ENCODE peak calls at places on chromosome 10, in seven cellular contexts. L, J, D, U, O, I and B are unnamed samples. For H3K9me3, the result is how much of the 10 kb centered on the place peaks cover.

GRCh38 chr10:77800738-77801266 is 125.8 kb downstream of the DLG5 start:
- DNase-seq in L (peak), J (no peak), D (no peak), U (no peak), O (no peak), I (no peak), B (no peak)

GRCh38 chr10:17335065-17335464 is 107.0 kb downstream of the VIM start:
- DNase-seq in L (peak), J (no peak), D (no peak), U (no peak), O (no peak), I (no peak), B (no peak)

GRCh38 chr10:58438340-58438739 is 53.1 kb downstream of the TFAM start:
- DNase-seq in L (peak), J (no peak), D (no peak), U (no peak), O (no peak), I (no peak), B (no peak)

GRCh38 chr10:132626761-132627735 is 89.5 kb downstream of the INPP5A start:
- DNase-seq in L (no peak), J (no peak), D (no peak), U (no peak), O (no peak), I (no peak), B (no peak)

GRCh38 chr10:92291921-92292860 is 1.2 kb downstream of the MARCHF5 start:
- DNase-seq in L (peak), J (no peak), D (peak), U (peak), O (peak), I (no peak), B (peak)

GRCh38 chr10:110008518-110009339 is 945 bp downstream of the ADD3 start:
- DNase-seq in L (no peak), J (no peak), D (peak), U (peak), O (peak), I (peak), B (peak)

GRCh38 chr10:96863922-96864543 is 31.9 kb downstream of the LCOR start:
- DNase-seq in L (peak), J (no peak), D (no peak), U (peak), O (no peak), I (no peak), B (peak)

GRCh38 chr10:89633484-89633883 is 11.6 kb downstream of the PANK1 start:
- DNase-seq in L (peak), J (no peak), D (no peak), U (peak), O (no peak), I (no peak), B (no peak)

GRCh38 chr10:119268871-119269506 is 61.6 kb downstream of the GRK5 start:
- DNase-seq in L (peak), J (no peak), D (no peak), U (no peak), O (peak), I (peak), B (no peak)

GRCh38 chr10:45581497-45582385 is 90.8 kb downstream of the ZFAND4 start:
- DNase-seq in L (peak), J (no peak), D (no peak), U (no peak), O (no peak), I (no peak), B (no peak)

GRCh38 chr10:114083040-114083439 is 39.4 kb downstream of the ADRB1 start:
- DNase-seq in L (no peak), J (no peak), D (no peak), U (peak), O (no peak), I (no peak), B (no peak)

GRCh38 chr10:86047588-86047987 is 319.0 kb downstream of the GRID1 start:
- DNase-seq in L (no peak), J (no peak), D (no peak), U (no peak), O (no peak), I (no peak), B (no peak)

GRCh38 chr10:91103384-91104184 is 116.9 kb upstream of the PCGF5 start:
- DNase-seq in L (no peak), J (no peak), D (peak), U (no peak), O (no peak), I (no peak), B (no peak)

GRCh38 chr10:16559236-16559773 is 37.6 kb upstream of the C1QL3 start:
- DNase-seq in L (no peak), J (no peak), D (no peak), U (no peak), O (no peak), I (no peak), B (no peak)

GRCh38 chr10:122264442-122264841 is 6.7 kb upstream of the BTBD16 start:
- DNase-seq in L (peak), J (no peak), D (no peak), U (no peak), O (no peak), I (no peak), B (no peak)

GRCh38 chr10:115830260-115830970 is 442.6 kb downstream of the GFRA1 start:
- DNase-seq in L (peak), J (no peak), D (no peak), U (no peak), O (no peak), I (no peak), B (no peak)

GRCh38 chr10:29480281-29480954 is 154.4 kb downstream of the SVIL start:
- DNase-seq in L (no peak), J (no peak), D (peak), U (no peak), O (no peak), I (no peak), B (no peak)

GRCh38 chr10:98309366-98310355 is 41.7 kb upstream of the LOXL4 start:
- DNase-seq in L (peak), J (peak), D (peak), U (peak), O (peak), I (no peak), B (peak)

GRCh38 chr10:127020260-127020659 is 115.0 kb downstream of the DOCK1 start:
- DNase-seq in L (no peak), J (no peak), D (no peak), U (no peak), O (no peak), I (no peak), B (no peak)

GRCh38 chr10:17787087-17787942 is 21.8 kb upstream of the MRC1 start:
- DNase-seq in L (peak), J (peak), D (no peak), U (peak), O (no peak), I (no peak), B (peak)

GRCh38 chr10:4151466-4151865 is 366.5 kb upstream of the KLF6 start:
- DNase-seq in L (peak), J (no peak), D (no peak), U (no peak), O (no peak), I (no peak), B (no peak)

GRCh38 chr10:47058961-47059391 is 147.7 kb downstream of the PTPN20 start:
- DNase-seq in L (peak), J (no peak), D (no peak), U (no peak), O (no peak), I (no peak), B (no peak)

GRCh38 chr10:2798340-2798739 is 269.0 kb upstream of the PFKP start:
- DNase-seq in L (no peak), J (peak), D (no peak), U (no peak), O (no peak), I (no peak), B (no peak)

GRCh38 chr10:109592391-109592790 is 330.9 kb downstream of the XPNPEP1 start:
- DNase-seq in L (no peak), J (no peak), D (no peak), U (no peak), O (no peak), I (no peak), B (no peak)

GRCh38 chr10:80185522-80186299 is 19.6 kb downstream of the ANXA11 start:
- DNase-seq in L (no peak), J (no peak), D (no peak), U (no peak), O (no peak), I (no peak), B (no peak)

GRCh38 chr10:114576132-114576487 is 82.0 kb downstream of the ABLIM1 start:
- DNase-seq in L (no peak), J (no peak), D (no peak), U (no peak), O (no peak), I (no peak), B (no peak)

GRCh38 chr10:57218382-57218781 is 857.3 kb upstream of the ZWINT start:
- DNase-seq in L (no peak), J (no peak), D (no peak), U (no peak), O (no peak), I (no peak), B (no peak)

GRCh38 chr10:15027741-15028140 is 16.0 kb upstream of the OLAH start:
- DNase-seq in L (no peak), J (no peak), D (no peak), U (no peak), O (no peak), I (no peak), B (no peak)

GRCh38 chr10:109966961-109967738 is 40.6 kb upstream of the ADD3 start:
- DNase-seq in L (peak), J (no peak), D (no peak), U (peak), O (no peak), I (no peak), B (no peak)

GRCh38 chr10:22624289-22624738 is 90.1 kb downstream of the PIP4K2A start:
- DNase-seq in L (peak), J (no peak), D (no peak), U (peak), O (no peak), I (no peak), B (no peak)

GRCh38 chr10:62726638-62727037 is 77.9 kb upstream of the ADO start:
- DNase-seq in L (no peak), J (no peak), D (no peak), U (no peak), O (no peak), I (no peak), B (no peak)

GRCh38 chr10:105063796-105064195 is 422.7 kb downstream of the SORCS3 start:
- DNase-seq in L (no peak), J (peak), D (peak), U (peak), O (no peak), I (no peak), B (peak)

GRCh38 chr10:70575486-70575873 is 27.1 kb downstream of the PRF1 start:
- DNase-seq in L (no peak), J (no peak), D (no peak), U (no peak), O (peak), I (no peak), B (no peak)

GRCh38 chr10:70578371-70578947 is 24.1 kb downstream of the PRF1 start:
- DNase-seq in L (peak), J (no peak), D (peak), U (no peak), O (peak), I (no peak), B (no peak)

GRCh38 chr10:70575874-70576802 is 26.4 kb downstream of the PRF1 start:
- DNase-seq in L (no peak), J (no peak), D (peak), U (peak), O (peak), I (no peak), B (no peak)

GRCh38 chr10:70579234-70580002 is 23.1 kb downstream of the PRF1 start:
- DNase-seq in L (no peak), J (no peak), D (no peak), U (no peak), O (peak), I (no peak), B (no peak)

GRCh38 chr10:70576803-70577517 is 25.6 kb downstream of the PRF1 start:
- DNase-seq in L (peak), J (no peak), D (no peak), U (peak), O (no peak), I (no peak), B (no peak)
- H3K9me3 ChIP-seq in L (under half), J (under half), D (under half), U (under half), O (under half), I (under half), B (under half)

GRCh38 chr10:8752146-8752843 is 697.8 kb downstream of the GATA3 start:
- DNase-seq in L (no peak), J (no peak), D (no peak), U (no peak), O (no peak), I (no peak), B (no peak)

GRCh38 chr10:8758029-8758428 is 703.5 kb downstream of the GATA3 start:
- DNase-seq in L (no peak), J (no peak), D (no peak), U (no peak), O (no peak), I (no peak), B (no peak)
- H3K9me3 ChIP-seq in L (under half), J (under half), D (under half), U (under half), O (under half), I (under half), B (under half)

GRCh38 chr10:131146790-131147189 is 164.7 kb downstream of the TCERG1L start:
- DNase-seq in L (no peak), J (no peak), D (no peak), U (no peak), O (no peak), I (no peak), B (no peak)
- H3K9me3 ChIP-seq in L (half or more), J (under half), D (under half), U (under half), O (under half), I (under half), B (under half)

GRCh38 chr10:94029955-94030354 is 36.2 kb downstream of the PLCE1 start:
- DNase-seq in L (no peak), J (no peak), D (no peak), U (peak), O (no peak), I (no peak), B (no peak)
- H3K9me3 ChIP-seq in L (under half), J (under half), D (under half), U (half or more), O (under half), I (under half), B (under half)

GRCh38 chr10:104018471-104018870 is 51.5 kb downstream of the SLK start:
- DNase-seq in L (no peak), J (no peak), D (no peak), U (no peak), O (no peak), I (no peak), B (no peak)
- H3K9me3 ChIP-seq in L (under half), J (under half), D (under half), U (under half), O (under half), I (under half), B (under half)

GRCh38 chr10:37819797-37820196 is 37.6 kb downstream of the ZNF248 start:
- DNase-seq in L (no peak), J (no peak), D (no peak), U (no peak), O (no peak), I (no peak), B (no peak)

GRCh38 chr10:37821237-37821636 is 36.2 kb downstream of the ZNF248 start:
- DNase-seq in L (no peak), J (no peak), D (no peak), U (no peak), O (no peak), I (no peak), B (no peak)

GRCh38 chr10:37813763-37814162 is 43.6 kb downstream of the ZNF248 start:
- DNase-seq in L (no peak), J (no peak), D (no peak), U (no peak), O (no peak), I (no peak), B (no peak)

GRCh38 chr10:37812290-37812689 is 45.1 kb downstream of the ZNF248 start:
- DNase-seq in L (no peak), J (no peak), D (no peak), U (no peak), O (no peak), I (no peak), B (no peak)

DNA sequence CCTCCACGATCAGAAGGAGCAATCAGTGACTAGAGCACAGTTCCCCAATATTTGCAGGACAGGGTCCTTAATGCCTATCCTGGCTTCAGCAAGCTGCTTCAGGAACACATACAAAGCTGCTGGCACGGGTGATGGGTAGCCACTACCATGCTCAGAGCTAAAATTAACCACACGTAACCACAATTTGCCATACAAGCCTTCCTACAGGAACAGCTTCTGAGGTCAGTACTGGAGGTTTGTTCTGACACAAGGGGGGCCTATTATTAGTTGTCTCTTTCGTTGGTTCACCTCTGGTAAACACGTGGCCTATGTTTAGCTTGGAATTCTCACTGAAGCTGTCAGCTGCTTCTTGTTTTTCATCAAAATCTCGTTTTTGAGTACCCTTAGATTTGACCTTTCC is 41.1 kb downstream of the ZNF248 start:
- DNase-seq in L (no peak), J (no peak), D (no peak), U (no peak), O (no peak), I (no peak), B (no peak)
- H3K9me3 ChIP-seq in L (under half), J (under half), D (under half), U (half or more), O (under half), I (half or more), B (under half)

GRCh38 chr10:32600317-32600716 is 154.4 kb downstream of the CCDC7 start:
- DNase-seq in L (no peak), J (no peak), D (no peak), U (no peak), O (no peak), I (no peak), B (no peak)
- H3K9me3 ChIP-seq in L (under half), J (under half), D (under half), U (under half), O (under half), I (under half), B (under half)

DNA sequence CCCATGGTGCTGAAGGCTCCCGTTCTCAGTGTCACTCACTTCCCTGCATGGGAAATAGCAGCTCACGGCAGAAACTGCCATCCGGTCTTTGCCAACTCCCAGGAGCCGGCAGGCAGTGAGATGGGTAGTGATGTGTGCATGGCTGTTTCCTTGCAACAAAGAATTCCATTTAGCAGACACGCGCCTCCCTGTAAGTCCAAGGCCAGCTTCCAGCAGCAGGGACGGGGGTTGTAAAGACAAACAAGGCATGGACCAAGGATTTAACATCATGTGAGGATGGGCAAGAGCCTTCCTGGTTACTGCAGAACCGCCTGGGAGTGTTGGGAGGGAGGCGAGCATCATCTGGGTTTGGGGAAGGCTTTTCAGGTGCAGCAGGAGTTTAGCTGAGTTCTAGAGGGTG is 273.2 kb downstream of the GLRX3 start:
- DNase-seq in L (no peak), J (no peak), D (no peak), U (no peak), O (no peak), I (no peak), B (no peak)
- H3K9me3 ChIP-seq in L (under half), J (under half), D (under half), U (under half), O (under half), I (under half), B (under half)